ENCODE peak calls at places on chromosomes 13 and 19, in eight cellular contexts. L is H9, F is glutamatergic neuron, Z is fibroblast of pulmonary artery, B is neural crest cell, M is body of pancreas, C is fibroblast of lung, H is heart left ventricle. W is an unnamed sample.
A peak's percentile ranks its signal among the peaks of the same experiment; 100 is the strongest.

GRCh38 chr19:1630811-1631210 is 21.6 kb downstream of the TCF3 start:
- DNase-seq in L (no peak), F (no peak), Z (no peak), B (no peak), M (no peak), C (no peak), H (no peak), W (no peak)

GRCh38 chr13:44906758-44907157 is 82.5 kb downstream of the NUFIP1 start:
- DNase-seq in L (no peak), F (no peak), Z (peak; percentile 68), B (no peak), M (peak; percentile 63), C (peak; percentile 77), H (no peak), W (no peak)

GRCh38 chr13:111317571-111318360 is 2.7 kb upstream of the TEX29 start:
- DNase-seq in L (no peak), F (no peak), Z (no peak), B (no peak), M (no peak), C (no peak), H (no peak), W (no peak)

GRCh38 chr19:49423985-49424303 is 703 bp upstream of the PTH2 start:
- DNase-seq in L (no peak), F (no peak), Z (no peak), B (no peak), M (no peak), C (no peak), H (no peak), W (no peak)

GRCh38 chr13:101881593-101881992 is 429.1 kb downstream of the ITGBL1 start:
- DNase-seq in L (no peak), F (peak; percentile 25), Z (no peak), B (no peak), M (no peak), C (no peak), H (no peak), W (no peak)

GRCh38 chr13:41577437-41577836 is 120.1 kb downstream of the RGCC start:
- DNase-seq in L (no peak), F (no peak), Z (peak; percentile 72), B (no peak), M (no peak), C (no peak), H (no peak), W (no peak)

GRCh38 chr19:31461814-31462539 is 112.7 kb upstream of the TSHZ3 start:
- DNase-seq in L (no peak), F (no peak), Z (peak; percentile 58), B (no peak), M (no peak), C (peak; percentile 6), H (no peak), W (no peak)

GRCh38 chr19:40744554-40745401 is 5.5 kb downstream of the ACTMAP start:
- DNase-seq in L (peak; percentile 78), F (no peak), Z (no peak), B (no peak), M (peak; percentile 24), C (no peak), H (no peak), W (peak; percentile 34)

GRCh38 chr13:29496241-29496712 is 99.2 kb downstream of the SLC7A1 start:
- DNase-seq in L (no peak), F (no peak), Z (peak; percentile 46), B (no peak), M (peak; percentile 96), C (no peak), H (no peak), W (peak; percentile 53)

GRCh38 chr13:93147293-93147645 is 79.3 kb upstream of the GPC6 start:
- DNase-seq in L (no peak), F (no peak), Z (peak; percentile 29), B (no peak), M (no peak), C (peak; percentile 63), H (no peak), W (no peak)

GRCh38 chr13:41075034-41075433 is 13.7 kb downstream of the WBP4 start:
- DNase-seq in L (no peak), F (no peak), Z (peak; percentile 67), B (no peak), M (no peak), C (peak; percentile 9), H (no peak), W (peak; percentile 35)

GRCh38 chr13:73421310-73421912 is 362.6 kb downstream of the KLF5 start:
- DNase-seq in L (no peak), F (no peak), Z (peak; percentile 33), B (no peak), M (peak; percentile 90), C (peak; percentile 96), H (no peak), W (no peak)

GRCh38 chr19:10960314-10961072 is at the start of gene SMARCA4:
- DNase-seq in L (peak; percentile 95), F (peak; percentile 99), Z (peak; percentile 98), B (peak; percentile 96), M (peak; percentile 99), C (peak; percentile 92), H (peak; percentile 98), W (peak; percentile 99)

GRCh38 chr13:90447735-90448103 is 899.8 kb upstream of the MIR17HG start:
- DNase-seq in L (no peak), F (no peak), Z (peak; percentile 68), B (no peak), M (no peak), C (peak; percentile 95), H (no peak), W (no peak)

GRCh38 chr19:3129112-3129511 is 6.7 kb upstream of the GNA15 start:
- DNase-seq in L (no peak), F (no peak), Z (peak; percentile 85), B (no peak), M (no peak), C (peak; percentile 45), H (no peak), W (no peak)

GRCh38 chr13:51065372-51066090 is 45.5 kb downstream of the C13orf42 start:
- DNase-seq in L (no peak), F (no peak), Z (no peak), B (no peak), M (no peak), C (no peak), H (no peak), W (no peak)

GRCh38 chr13:98475521-98475920 is 101.4 kb downstream of the STK24 start:
- DNase-seq in L (peak; percentile 95), F (peak; percentile 46), Z (no peak), B (peak; percentile 50), M (no peak), C (no peak), H (no peak), W (no peak)

GRCh38 chr13:33548065-33548464 is 262.5 kb upstream of the STARD13 start:
- DNase-seq in L (no peak), F (no peak), Z (no peak), B (no peak), M (no peak), C (no peak), H (no peak), W (peak; percentile 15)

DNA sequence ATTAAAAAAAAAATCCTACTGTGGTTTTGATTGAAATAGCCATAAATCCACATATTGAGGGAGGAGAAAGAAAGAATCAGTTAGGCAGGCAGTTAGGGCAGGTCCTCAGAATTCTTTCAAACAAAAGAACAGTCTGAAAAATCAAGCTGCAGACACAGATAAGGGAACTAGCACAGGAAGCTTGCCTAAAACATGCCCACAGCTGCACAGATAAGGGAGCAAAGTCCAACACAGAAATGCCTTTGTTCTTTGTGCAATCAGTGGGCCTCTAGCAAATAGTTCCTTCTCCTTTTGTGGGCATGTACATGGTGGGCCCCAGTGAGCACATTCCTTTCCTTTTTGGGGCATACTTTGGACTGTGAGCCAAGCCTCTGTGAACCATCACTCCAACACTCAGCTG is 42.7 kb downstream of the UTP14C start:
- DNase-seq in L (no peak), F (no peak), Z (peak; percentile 8), B (no peak), M (no peak), C (no peak), H (no peak), W (no peak)
- TF ChIP-seq CTCF in L (no peak), F (no peak), Z (no peak), B (no peak), M (no peak), C (no peak), H (no peak), W (no peak)

GRCh38 chr19:55673465-55673864 is 1.6 kb upstream of the EPN1 start:
- DNase-seq in L (no peak), F (no peak), Z (no peak), B (no peak), M (no peak), C (no peak), H (no peak), W (no peak)
- TF ChIP-seq CTCF in L (no peak), F (no peak), Z (no peak), B (no peak), M (no peak), C (no peak), H (no peak), W (no peak)

GRCh38 chr19:57123882-57124281 is 4.1 kb downstream of the USP29 start:
- DNase-seq in L (no peak), F (no peak), Z (no peak), B (no peak), M (no peak), C (no peak), H (no peak), W (no peak)

DNA sequence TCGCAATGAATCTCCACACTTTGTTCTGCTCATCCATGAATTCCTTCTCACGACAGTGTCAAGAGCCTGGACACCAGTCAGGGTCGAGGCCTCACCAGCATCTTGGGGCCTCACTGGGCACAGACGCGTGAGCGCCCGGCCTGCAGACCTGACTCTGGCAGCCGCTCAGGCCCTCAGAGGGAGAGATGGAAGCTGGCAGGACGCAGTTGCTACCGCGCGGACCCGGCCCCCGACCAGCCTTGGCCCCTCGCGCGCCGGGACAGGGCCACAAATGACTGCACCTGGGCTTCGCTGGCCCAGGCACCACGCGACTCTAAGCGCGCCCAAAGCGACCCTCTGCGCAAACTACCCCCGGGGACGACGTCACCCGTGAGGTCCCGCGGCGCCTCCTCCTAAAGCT is 937 bp upstream of the USP29 start:
- DNase-seq in L (no peak), F (no peak), Z (no peak), B (no peak), M (no peak), C (no peak), H (no peak), W (no peak)
- TF ChIP-seq CTCF in L (no peak), F (no peak), Z (no peak), B (no peak), M (no peak), C (no peak), H (no peak), W (no peak)

DNA sequence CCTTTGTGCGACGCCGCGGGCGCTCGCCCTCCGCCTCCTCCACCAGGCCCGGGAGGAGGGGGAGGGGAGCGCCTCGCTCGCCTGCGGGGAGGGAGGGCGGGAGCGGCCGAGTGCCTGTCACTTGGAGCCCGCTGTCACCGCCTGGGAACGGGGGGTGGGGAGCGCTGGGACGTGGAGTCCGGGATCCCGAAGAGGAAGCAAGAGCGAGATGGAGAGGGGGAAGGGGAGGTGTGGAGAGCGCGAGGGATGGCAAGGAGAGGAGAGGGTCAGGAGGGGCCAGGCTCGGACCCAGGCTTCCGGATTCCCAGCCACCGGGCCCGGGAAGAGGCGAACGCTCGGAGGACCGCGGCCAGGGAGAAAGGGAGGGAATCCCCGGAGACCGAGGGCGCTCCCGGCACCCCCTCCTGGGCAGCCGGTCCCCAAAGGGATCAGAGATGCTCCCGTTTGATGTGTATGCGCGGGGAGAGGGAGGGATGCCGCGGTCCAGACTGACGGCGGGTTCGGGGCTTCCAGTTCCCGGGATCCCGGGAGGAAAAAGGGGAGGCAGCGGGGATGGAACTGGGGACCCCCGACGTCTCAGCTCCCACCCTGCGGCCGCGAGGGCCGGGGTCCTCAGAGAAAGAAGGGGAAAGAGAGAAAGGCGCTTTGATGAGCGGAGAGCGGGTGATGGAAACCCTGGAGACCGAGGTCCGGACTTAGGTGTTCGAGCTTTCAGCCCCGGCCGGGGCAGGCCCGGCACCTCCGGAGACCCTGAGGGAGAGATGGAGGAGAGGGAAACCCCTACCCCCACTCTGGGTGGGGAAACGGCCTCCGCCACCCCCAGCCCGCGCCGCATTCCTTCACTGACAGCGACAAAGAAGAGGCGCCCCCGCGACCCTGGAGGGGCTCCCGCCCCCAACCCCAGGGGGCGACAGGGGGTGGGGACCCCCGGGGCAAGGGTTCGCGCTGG is 4.7 kb upstream of the DPF1 start:
- DNase-seq in L (peak; percentile 64), F (peak; percentile 86), Z (no peak), B (peak; percentile 64), M (no peak), C (no peak), H (no peak), W (no peak)
- TF ChIP-seq CTCF in L (no peak), F (no peak), Z (no peak), B (no peak), M (no peak), C (no peak), H (no peak), W (no peak)